ENCODE peak calls at places on chromosome 21, in nine cellular contexts. One of them, this sample, is unnamed.

GRCh38 chr21:41507521-41508414 is at the start of gene TMPRSS2:
- DNase-seq in GM10248: no peak
- DNase-seq in NCI-H1417 treated with DMSO at 0.1 percent for 48 hours: no peak
- DNase-seq in AG10803: no peak
- DNase-seq in EL: no peak
- DNase-seq in NCI-H1105: no peak
- DNase-seq in NAMALWA: no peak
- DNase-seq in GM03348: no peak
- DNase-seq in activated gamma-delta T cell treated with Interleukin-2 at 50 U/mL for 16 hours: no peak
- DNase-seq in this sample: no peak

GRCh38 chr21:15029077-15029476 is 35.7 kb downstream of the NRIP1 start:
- DNase-seq in NCI-H1105: no peak
- DNase-seq in GM10248: no peak
- DNase-seq in activated gamma-delta T cell treated with Interleukin-2 at 50 U/mL for 16 hours: no peak
- DNase-seq in EL: no peak
- DNase-seq in NAMALWA: no peak
- DNase-seq in NCI-H1417 treated with DMSO at 0.1 percent for 48 hours: no peak
- DNase-seq in GM03348: no peak
- DNase-seq in AG10803: no peak
- DNase-seq in this sample: no peak

GRCh38 chr21:45286671-45287437 is 841 bp downstream of the POFUT2 start:
- DNase-seq in NCI-H1417 treated with DMSO at 0.1 percent for 48 hours: no peak
- DNase-seq in NAMALWA: no peak
- DNase-seq in AG10803: no peak
- DNase-seq in EL: no peak
- DNase-seq in GM03348: peak
- DNase-seq in GM10248: no peak
- DNase-seq in activated gamma-delta T cell treated with Interleukin-2 at 50 U/mL for 16 hours: no peak
- DNase-seq in NCI-H1105: no peak
- DNase-seq in this sample: no peak

GRCh38 chr21:32560896-32561295 is 24.4 kb downstream of the TCP10L start:
- DNase-seq in NAMALWA: no peak
- DNase-seq in activated gamma-delta T cell treated with Interleukin-2 at 50 U/mL for 16 hours: no peak
- DNase-seq in GM03348: no peak
- DNase-seq in EL: no peak
- DNase-seq in AG10803: no peak
- DNase-seq in NCI-H1105: no peak
- DNase-seq in GM10248: no peak
- DNase-seq in NCI-H1417 treated with DMSO at 0.1 percent for 48 hours: no peak
- DNase-seq in this sample: no peak

GRCh38 chr21:39125752-39126485 is 57.3 kb downstream of the PSMG1 start:
- DNase-seq in NCI-H1417 treated with DMSO at 0.1 percent for 48 hours: peak
- DNase-seq in NCI-H1105: peak
- DNase-seq in EL: peak
- DNase-seq in GM10248: peak
- DNase-seq in AG10803: peak
- DNase-seq in activated gamma-delta T cell treated with Interleukin-2 at 50 U/mL for 16 hours: no peak
- DNase-seq in NAMALWA: peak
- DNase-seq in GM03348: peak
- DNase-seq in this sample: peak

GRCh38 chr21:45032977-45033705 is 41.2 kb upstream of the ADARB1 start:
- DNase-seq in GM10248: no peak
- DNase-seq in EL: no peak
- DNase-seq in NCI-H1417 treated with DMSO at 0.1 percent for 48 hours: no peak
- DNase-seq in activated gamma-delta T cell treated with Interleukin-2 at 50 U/mL for 16 hours: no peak
- DNase-seq in NCI-H1105: no peak
- DNase-seq in AG10803: no peak
- DNase-seq in NAMALWA: no peak
- DNase-seq in GM03348: no peak
- DNase-seq in this sample: no peak

GRCh38 chr21:14737922-14738321 is 191.8 kb upstream of the SAMSN1 start:
- DNase-seq in GM10248: peak
- DNase-seq in GM03348: peak
- DNase-seq in activated gamma-delta T cell treated with Interleukin-2 at 50 U/mL for 16 hours: peak
- DNase-seq in NCI-H1105: no peak
- DNase-seq in EL: peak
- DNase-seq in NAMALWA: peak
- DNase-seq in AG10803: peak
- DNase-seq in NCI-H1417 treated with DMSO at 0.1 percent for 48 hours: no peak
- DNase-seq in this sample: peak

GRCh38 chr21:15282666-15283065 is 217.9 kb upstream of the NRIP1 start:
- DNase-seq in NCI-H1105: no peak
- DNase-seq in GM10248: no peak
- DNase-seq in NAMALWA: no peak
- DNase-seq in activated gamma-delta T cell treated with Interleukin-2 at 50 U/mL for 16 hours: no peak
- DNase-seq in GM03348: no peak
- DNase-seq in EL: no peak
- DNase-seq in NCI-H1417 treated with DMSO at 0.1 percent for 48 hours: no peak
- DNase-seq in AG10803: no peak
- DNase-seq in this sample: no peak

GRCh38 chr21:32061755-32062154 is 188.9 kb downstream of the HUNK start:
- DNase-seq in NCI-H1417 treated with DMSO at 0.1 percent for 48 hours: no peak
- DNase-seq in GM10248: no peak
- DNase-seq in activated gamma-delta T cell treated with Interleukin-2 at 50 U/mL for 16 hours: no peak
- DNase-seq in GM03348: no peak
- DNase-seq in NCI-H1105: no peak
- DNase-seq in NAMALWA: no peak
- DNase-seq in EL: no peak
- DNase-seq in AG10803: no peak
- DNase-seq in this sample: no peak

GRCh38 chr21:37764696-37765095 is 151.6 kb downstream of the KCNJ6 start:
- DNase-seq in GM03348: peak
- DNase-seq in activated gamma-delta T cell treated with Interleukin-2 at 50 U/mL for 16 hours: no peak
- DNase-seq in AG10803: peak
- DNase-seq in GM10248: no peak
- DNase-seq in EL: no peak
- DNase-seq in NAMALWA: no peak
- DNase-seq in NCI-H1105: no peak
- DNase-seq in NCI-H1417 treated with DMSO at 0.1 percent for 48 hours: no peak
- DNase-seq in this sample: no peak

GRCh38 chr21:45817345-45817744 is 164.2 kb upstream of the COL6A1 start:
- DNase-seq in GM03348: no peak
- DNase-seq in GM10248: no peak
- DNase-seq in EL: no peak
- DNase-seq in NCI-H1105: no peak
- DNase-seq in AG10803: no peak
- DNase-seq in NCI-H1417 treated with DMSO at 0.1 percent for 48 hours: no peak
- DNase-seq in activated gamma-delta T cell treated with Interleukin-2 at 50 U/mL for 16 hours: no peak
- DNase-seq in NAMALWA: no peak
- DNase-seq in this sample: no peak

GRCh38 chr21:45295576-45296365 is 8.1 kb upstream of the POFUT2 start:
- DNase-seq in AG10803: peak
- DNase-seq in GM03348: peak
- DNase-seq in NCI-H1417 treated with DMSO at 0.1 percent for 48 hours: no peak
- DNase-seq in NAMALWA: no peak
- DNase-seq in activated gamma-delta T cell treated with Interleukin-2 at 50 U/mL for 16 hours: no peak
- DNase-seq in GM10248: no peak
- DNase-seq in NCI-H1105: no peak
- DNase-seq in EL: peak
- DNase-seq in this sample: no peak

GRCh38 chr21:39461419-39461818 is 9.6 kb downstream of the SH3BGR start:
- DNase-seq in NCI-H1105: no peak
- DNase-seq in AG10803: no peak
- DNase-seq in activated gamma-delta T cell treated with Interleukin-2 at 50 U/mL for 16 hours: no peak
- DNase-seq in EL: no peak
- DNase-seq in GM10248: no peak
- DNase-seq in NAMALWA: peak
- DNase-seq in NCI-H1417 treated with DMSO at 0.1 percent for 48 hours: no peak
- DNase-seq in GM03348: no peak
- DNase-seq in this sample: no peak

GRCh38 chr21:14773777-14774345 is 227.7 kb upstream of the SAMSN1 start:
- DNase-seq in GM03348: peak
- DNase-seq in AG10803: no peak
- DNase-seq in NCI-H1105: no peak
- DNase-seq in EL: peak
- DNase-seq in activated gamma-delta T cell treated with Interleukin-2 at 50 U/mL for 16 hours: peak
- DNase-seq in NCI-H1417 treated with DMSO at 0.1 percent for 48 hours: no peak
- DNase-seq in GM10248: peak
- DNase-seq in NAMALWA: peak
- DNase-seq in this sample: peak

GRCh38 chr21:28230559-28230958 is 762.1 kb downstream of the LTN1 start:
- DNase-seq in GM03348: no peak
- DNase-seq in AG10803: peak
- DNase-seq in GM10248: no peak
- DNase-seq in EL: peak
- DNase-seq in NAMALWA: no peak
- DNase-seq in NCI-H1105: no peak
- DNase-seq in activated gamma-delta T cell treated with Interleukin-2 at 50 U/mL for 16 hours: no peak
- DNase-seq in NCI-H1417 treated with DMSO at 0.1 percent for 48 hours: no peak
- DNase-seq in this sample: no peak

This sample was measured in NCI-H748 treated with DMSO at 0.1 percent for 48 hours.